ENCODE peak calls at places on chromosomes 16 and 17, in nine cellular contexts. V, K, F, U, C, T, S, P and Q are unnamed samples.

GRCh38 chr16:9033125-9033830 is 58.2 kb upstream of the HAPSTR1 start:
- DNase-seq in K (peak), U (peak), T (no peak), C (peak), P (peak), V (no peak), F (peak), S (peak), Q (no peak)

GRCh38 chr16:10589106-10589505 is 8.7 kb upstream of the EMP2 start:
- DNase-seq in F (no peak), S (no peak), U (no peak), V (no peak), C (no peak), P (no peak), K (no peak), T (no peak), Q (no peak)

GRCh38 chr16:5928476-5929055 is 831.0 kb upstream of the EEF2KMT start:
- DNase-seq in U (peak), P (no peak), F (no peak), T (no peak), V (no peak), S (no peak), K (no peak), C (no peak), Q (no peak)

GRCh38 chr16:24839347-24839972 is 6.3 kb upstream of the SLC5A11 start:
- DNase-seq in F (no peak), K (no peak), T (no peak), C (no peak), U (no peak), S (no peak), P (no peak), V (no peak), Q (no peak)

GRCh38 chr17:56290486-56291118 is 137.3 kb downstream of the ANKFN1 start:
- DNase-seq in K (no peak), P (no peak), V (no peak), T (no peak), F (no peak), S (no peak), C (peak), U (no peak), Q (no peak)

GRCh38 chr17:41315814-41316430 is 412 bp upstream of the KRTAP17-1 start:
- DNase-seq in C (no peak), P (no peak), S (no peak), T (no peak), U (no peak), K (no peak), F (no peak), V (no peak), Q (no peak)

GRCh38 chr16:89094252-89094901 is 725 bp downstream of the ACSF3 start:
- DNase-seq in K (no peak), P (no peak), T (no peak), S (peak), F (peak), U (no peak), V (no peak), C (peak), Q (no peak)

GRCh38 chr16:4175849-4176248 is 59.6 kb upstream of the ADCY9 start:
- DNase-seq in T (no peak), V (no peak), S (no peak), P (no peak), U (no peak), F (no peak), K (no peak), C (peak), Q (no peak)

GRCh38 chr17:5419356-5419958 is at the start of gene NUP88:
- DNase-seq in C (peak), S (peak), F (peak), V (peak), K (peak), U (peak), T (peak), P (peak), Q (peak)

GRCh38 chr17:80125656-80126448 is 21.1 kb downstream of the EIF4A3 start:
- DNase-seq in U (no peak), T (no peak), S (peak), C (peak), K (no peak), P (peak), F (peak), V (no peak), Q (no peak)

GRCh38 chr16:66352304-66352703 is 14.2 kb upstream of the CDH5 start:
- DNase-seq in S (no peak), K (no peak), C (no peak), U (no peak), V (no peak), T (no peak), F (no peak), P (no peak), Q (no peak)

GRCh38 chr17:37790153-37790552 is 45.3 kb upstream of the HNF1B start:
- DNase-seq in V (no peak), U (no peak), F (no peak), P (no peak), S (no peak), T (no peak), C (no peak), K (no peak), Q (no peak)

GRCh38 chr16:27285676-27286196 is 17.2 kb upstream of the NSMCE1 start:
- DNase-seq in S (no peak), C (no peak), V (no peak), F (peak), K (no peak), T (no peak), P (no peak), U (no peak), Q (peak)

GRCh38 chr16:89320717-89321501 is 103.4 kb downstream of the ZNF778 start:
- DNase-seq in T (peak), F (peak), K (peak), U (peak), V (peak), S (peak), C (peak), P (peak), Q (no peak)

GRCh38 chr17:50096092-50096491 is 941 bp downstream of the PDK2 start:
- DNase-seq in S (no peak), P (peak), K (no peak), C (no peak), F (no peak), T (no peak), V (peak), U (no peak), Q (no peak)

GRCh38 chr17:3622977-3623594 is 13.0 kb downstream of the SHPK start:
- DNase-seq in S (no peak), V (no peak), F (no peak), P (no peak), C (no peak), U (no peak), T (no peak), K (no peak), Q (no peak)

GRCh38 chr16:5234295-5235050 is 136.9 kb upstream of the EEF2KMT start:
- DNase-seq in S (no peak), V (no peak), K (no peak), P (no peak), F (no peak), U (no peak), C (no peak), T (no peak), Q (no peak)

GRCh38 chr16:71626858-71627213 is 852 bp downstream of the MARVELD3 start:
- DNase-seq in P (peak), V (no peak), U (peak), F (no peak), C (no peak), S (no peak), T (no peak), K (no peak), Q (no peak)

GRCh38 chr17:35865412-35866355 is 3.0 kb downstream of the HEATR9 start:
- DNase-seq in K (no peak), P (no peak), T (no peak), C (peak), V (no peak), F (peak), U (no peak), S (peak), Q (no peak)

GRCh38 chr17:76997981-76998531 is 129.9 kb downstream of the MGAT5B start:
- DNase-seq in F (no peak), V (no peak), S (no peak), U (no peak), P (no peak), T (no peak), C (no peak), K (no peak), Q (no peak)

GRCh38 chr17:42554250-42555121 is 1.8 kb downstream of the HSD17B1 start:
- DNase-seq in F (peak), P (peak), T (peak), S (peak), K (peak), V (peak), U (peak), C (peak), Q (peak)

GRCh38 chr17:82929011-82929622 is 89.3 kb upstream of the ZNF750 start:
- DNase-seq in U (no peak), F (no peak), V (peak), K (no peak), T (peak), C (no peak), S (no peak), P (no peak), Q (no peak)

GRCh38 chr17:55053855-55054254 is 85.3 kb downstream of the STXBP4 start:
- DNase-seq in U (no peak), K (no peak), C (peak), T (no peak), P (no peak), F (peak), S (peak), V (no peak), Q (no peak)

DNA sequence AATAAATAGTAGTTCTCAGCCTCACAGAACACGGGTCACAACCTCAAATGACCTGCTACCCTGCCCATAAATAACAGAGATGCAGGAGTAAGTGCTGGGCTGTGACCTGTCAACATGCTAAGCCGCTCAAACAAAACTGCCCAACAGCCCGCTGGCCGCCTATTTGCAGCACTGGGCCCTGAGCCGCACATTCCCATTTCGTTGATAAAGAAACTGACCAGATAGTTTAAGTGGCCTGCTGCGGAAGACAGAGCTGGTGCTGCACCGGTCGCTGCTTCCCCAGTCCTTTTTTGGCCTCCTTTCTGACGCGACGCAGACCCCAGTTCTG is 443 bp upstream of the SLC6A2 start:
- DNase-seq in V (no peak), P (no peak), K (no peak), C (no peak), F (no peak), S (no peak), U (no peak), T (no peak), Q (no peak)
- TF ChIP-seq CTCF in V (no peak), P (no peak), K (no peak), C (no peak), F (no peak), S (no peak), U (no peak), T (no peak), Q (no peak)

DNA sequence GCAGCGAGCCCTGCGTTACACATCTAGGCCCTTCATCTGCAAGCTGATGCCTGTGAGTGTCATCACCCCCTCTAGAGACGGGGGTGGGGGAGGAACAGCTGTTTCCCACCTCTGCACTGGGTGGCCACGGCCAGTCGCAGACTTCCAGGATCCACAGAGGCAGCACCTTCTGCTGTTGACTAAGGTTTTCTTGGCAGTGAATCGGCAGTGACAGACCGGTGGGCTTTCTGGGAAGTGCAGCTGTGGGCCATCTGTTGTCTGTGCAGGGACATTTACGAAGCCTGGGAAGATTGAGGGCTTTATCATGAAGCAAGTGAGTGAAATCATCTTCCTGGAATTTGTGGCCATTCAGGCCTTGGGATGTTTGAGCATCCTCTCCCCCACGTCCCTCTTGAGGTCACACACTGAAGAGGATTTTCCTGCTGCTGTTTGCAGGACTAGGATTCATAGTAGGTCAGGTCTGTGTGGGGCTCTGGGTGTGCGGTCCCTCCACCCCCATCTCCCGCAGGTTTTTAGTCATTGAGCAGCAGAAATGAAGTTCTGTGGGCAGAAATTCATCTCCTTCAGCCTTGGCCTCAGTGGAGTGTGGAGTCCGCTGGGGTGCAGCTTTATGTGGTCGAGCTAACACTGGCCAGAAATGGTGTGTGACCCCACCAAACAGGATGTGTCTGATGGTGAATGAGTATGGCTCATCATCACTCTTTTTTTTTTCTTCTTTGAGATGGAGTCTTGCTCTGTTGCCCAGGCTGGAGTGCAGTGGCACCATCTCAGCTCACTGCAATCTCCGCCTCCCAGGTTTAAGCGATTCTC is 12.0 kb downstream of the PGS1 start:
- DNase-seq in C (peak), U (peak), T (no peak), F (peak), K (no peak), P (no peak), V (no peak), S (peak), Q (no peak)
- TF ChIP-seq CTCF in C (no peak), U (peak), T (peak), F (peak), K (no peak), P (no peak), V (no peak), S (peak), Q (peak)

GRCh38 chr17:48181653-48182052 is 74.1 kb downstream of the SNX11 start:
- DNase-seq in C (peak), K (peak), U (peak), S (peak), V (no peak), T (no peak), P (no peak), F (peak), Q (no peak)
- TF ChIP-seq CTCF in C (peak), K (peak), U (peak), S (peak), V (peak), T (peak), P (no peak), F (peak), Q (peak)

DNA sequence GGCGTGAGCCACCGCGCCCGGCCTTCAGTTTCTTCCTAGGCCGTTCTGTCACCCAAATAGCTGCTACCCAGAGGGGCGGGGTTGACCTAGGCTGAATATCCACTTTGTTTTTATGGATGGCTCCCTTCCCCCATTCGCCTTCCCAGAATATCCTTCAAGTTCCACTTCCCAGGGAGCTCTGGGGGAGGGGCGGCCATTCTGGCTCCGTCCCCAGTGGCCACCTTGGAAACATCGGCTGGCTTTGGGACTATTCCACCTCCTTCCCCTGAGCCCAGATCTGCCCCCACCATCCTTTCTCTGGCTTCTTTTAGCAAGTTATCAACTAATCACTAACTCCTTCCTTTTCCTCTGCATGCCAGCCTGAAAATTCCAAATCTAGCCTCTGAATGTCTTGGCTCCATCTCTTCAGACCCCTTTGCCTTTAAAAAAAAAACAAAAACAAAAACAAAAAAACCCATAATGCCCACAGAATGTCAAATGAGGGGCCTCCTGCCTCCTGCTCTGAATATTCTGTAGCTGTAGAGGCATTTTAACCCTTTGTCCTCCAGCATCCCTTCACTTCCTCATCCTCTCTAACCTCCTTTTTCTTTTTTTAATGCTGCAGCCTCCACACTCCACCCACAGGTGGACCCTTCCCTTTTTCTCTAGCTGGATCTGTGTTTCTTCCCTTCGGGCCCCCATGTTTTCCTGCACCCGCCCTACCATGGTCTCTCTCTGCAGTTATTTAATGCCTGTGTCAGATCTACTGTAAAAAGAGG is 6.4 kb downstream of the ATP1B2 start:
- DNase-seq in P (no peak), F (peak), C (no peak), V (peak), T (peak), U (peak), K (peak), S (no peak), Q (no peak)
- TF ChIP-seq CTCF in P (no peak), F (no peak), C (no peak), V (no peak), T (no peak), U (peak), K (peak), S (peak), Q (peak)

GRCh38 chr17:10804546-10804945 is 647 bp upstream of the TMEM238L start:
- DNase-seq in V (no peak), U (no peak), K (no peak), F (no peak), T (no peak), P (no peak), S (no peak), C (no peak), Q (no peak)
- TF ChIP-seq CTCF in V (no peak), U (no peak), K (no peak), F (no peak), T (no peak), P (no peak), S (no peak), C (no peak), Q (no peak)

GRCh38 chr17:2337152-2337810 is at the start of gene SGSM2:
- DNase-seq in V (peak), U (peak), K (peak), P (peak), F (peak), C (peak), S (peak), T (peak), Q (no peak)

GRCh38 chr17:2335726-2336214 is 487 bp downstream of the TSR1 start:
- DNase-seq in S (no peak), K (peak), T (no peak), F (no peak), V (no peak), P (no peak), C (peak), U (no peak), Q (no peak)

GRCh38 chr17:2337811-2338657 is 733 bp downstream of the SGSM2 start:
- DNase-seq in V (peak), T (peak), U (peak), K (peak), P (peak), C (peak), F (peak), S (peak), Q (no peak)

GRCh38 chr17:2331303-2331702 is 5.0 kb downstream of the TSR1 start:
- DNase-seq in S (no peak), V (no peak), U (no peak), P (no peak), T (no peak), C (no peak), F (no peak), K (no peak), Q (no peak)

DNA sequence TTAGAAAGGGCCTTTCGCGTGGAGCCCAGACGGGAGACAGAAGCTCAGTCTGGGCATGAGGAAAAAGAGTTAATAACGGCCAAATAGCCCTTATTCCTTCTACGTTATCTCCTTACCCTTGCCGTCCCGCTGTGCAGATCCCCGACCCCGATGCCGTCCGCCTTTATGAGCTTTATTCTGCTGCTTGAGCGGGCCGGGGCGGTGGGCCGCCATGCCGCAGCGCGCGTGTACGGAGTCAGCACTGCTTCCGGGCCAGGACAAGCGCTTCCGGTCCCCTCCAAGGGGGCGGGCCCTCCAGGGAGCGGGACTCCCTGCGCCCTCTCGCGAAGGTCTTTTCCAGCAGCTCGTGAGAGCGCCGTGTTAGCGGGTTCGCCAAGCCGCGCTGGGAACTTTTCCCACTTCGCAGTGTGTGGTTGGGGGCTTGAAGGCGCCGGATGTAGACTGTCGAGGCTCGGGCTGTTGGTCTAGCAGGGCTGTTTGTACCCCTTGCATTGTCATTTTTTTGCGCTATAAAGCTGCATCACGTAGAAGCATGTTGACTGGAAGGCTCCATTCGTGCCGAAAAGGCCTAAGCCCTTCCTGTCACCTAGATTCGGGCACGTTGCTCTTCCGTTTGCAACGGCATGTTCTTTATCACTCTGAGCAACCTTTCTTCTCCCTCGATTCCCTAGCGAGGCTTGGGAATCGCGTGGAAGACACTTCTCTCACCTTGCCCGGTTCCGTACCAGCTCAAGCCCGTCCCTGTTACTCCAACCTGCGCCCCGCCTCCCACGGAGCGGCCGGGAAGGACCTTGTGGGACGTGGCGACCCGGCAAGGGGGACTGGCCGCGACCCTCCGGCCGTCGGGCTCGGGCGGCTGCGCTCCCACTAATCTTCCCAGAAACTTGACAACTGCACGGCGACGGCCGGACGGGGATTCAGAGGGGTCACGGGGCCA is at the start of gene TSR1:
- DNase-seq in S (peak), C (peak), K (peak), P (peak), V (peak), F (peak), U (peak), T (peak), Q (peak)
- TF ChIP-seq CTCF in S (peak), C (no peak), K (no peak), P (no peak), V (peak), F (peak), U (peak), T (no peak), Q (peak)

GRCh38 chr17:14871921-14872320 is 393.2 kb downstream of the PMP22 start:
- DNase-seq in U (no peak), V (no peak), C (peak), F (peak), K (no peak), S (peak), T (no peak), P (no peak), Q (no peak)

GRCh38 chr17:14873996-14874395 is 391.1 kb downstream of the PMP22 start:
- DNase-seq in U (no peak), K (no peak), F (no peak), S (no peak), V (no peak), T (no peak), C (no peak), P (no peak), Q (no peak)

GRCh38 chr17:14875557-14876412 is 389.3 kb downstream of the PMP22 start:
- DNase-seq in U (no peak), P (no peak), K (no peak), S (no peak), C (no peak), F (no peak), V (no peak), T (no peak), Q (no peak)

GRCh38 chr17:14873540-14873939 is 391.6 kb downstream of the PMP22 start:
- DNase-seq in T (no peak), F (no peak), S (no peak), U (no peak), P (no peak), C (no peak), K (no peak), V (no peak), Q (no peak)
- TF ChIP-seq CTCF in T (no peak), F (no peak), S (no peak), U (no peak), P (no peak), C (no peak), K (no peak), V (no peak), Q (no peak)